ENCODE peak calls at places on chromosomes 2 and 18, in five cellular contexts. One of them, this sample, is unnamed.

GRCh38 chr2:190979906-190980629 is 33.9 kb downstream of the STAT1 start:
- DNase-seq in sigmoid colon: peak; percentile 76
- DNase-seq in ovary: peak; percentile 84
- DNase-seq in A549: no peak
- DNase-seq in HepG2: no peak
- DNase-seq in this sample: no peak

GRCh38 chr2:223008162-223008561 is 43.8 kb upstream of the KCNE4 start:
- DNase-seq in sigmoid colon: no peak
- DNase-seq in ovary: no peak
- DNase-seq in A549: no peak
- DNase-seq in HepG2: no peak
- DNase-seq in this sample: no peak

GRCh38 chr2:97697252-97698235 is 15.8 kb upstream of the ZAP70 start:
- DNase-seq in A549: peak; percentile 79
- DNase-seq in ovary: peak; percentile 79
- DNase-seq in HepG2: peak; percentile 75
- DNase-seq in sigmoid colon: peak; percentile 94
- DNase-seq in this sample: peak; percentile 94

GRCh38 chr2:76973610-76974009 is 548.6 kb downstream of the LRRTM4 start:
- DNase-seq in ovary: no peak
- DNase-seq in A549: no peak
- DNase-seq in HepG2: no peak
- DNase-seq in sigmoid colon: no peak
- DNase-seq in this sample: no peak

GRCh38 chr2:132559921-132560320 is 110.1 kb downstream of the LYPD1 start:
- DNase-seq in A549: no peak
- DNase-seq in sigmoid colon: no peak
- DNase-seq in HepG2: no peak
- DNase-seq in ovary: no peak
- DNase-seq in this sample: no peak

GRCh38 chr2:108215794-108216211 is 24.0 kb upstream of the SULT1C3 start:
- DNase-seq in sigmoid colon: no peak
- DNase-seq in ovary: no peak
- DNase-seq in A549: peak; percentile 71
- DNase-seq in HepG2: peak; percentile 55
- DNase-seq in this sample: no peak

GRCh38 chr2:96025107-96025492 is 9.6 kb downstream of the GPAT2 start:
- DNase-seq in HepG2: no peak
- DNase-seq in sigmoid colon: no peak
- DNase-seq in A549: no peak
- DNase-seq in ovary: no peak
- DNase-seq in this sample: no peak

GRCh38 chr2:38037325-38037724 is 38.6 kb downstream of the CYP1B1 start:
- DNase-seq in A549: no peak
- DNase-seq in sigmoid colon: no peak
- DNase-seq in ovary: no peak
- DNase-seq in HepG2: no peak
- DNase-seq in this sample: no peak

GRCh38 chr2:23637011-23637778 is 252.2 kb downstream of the KLHL29 start:
- DNase-seq in ovary: no peak
- DNase-seq in sigmoid colon: no peak
- DNase-seq in HepG2: no peak
- DNase-seq in A549: no peak
- DNase-seq in this sample: no peak

GRCh38 chr2:168466834-168467565 is 10.9 kb downstream of the CERS6 start:
- DNase-seq in ovary: no peak
- DNase-seq in sigmoid colon: no peak
- DNase-seq in A549: no peak
- DNase-seq in HepG2: no peak
- DNase-seq in this sample: no peak

GRCh38 chr2:48415765-48416515 is 114.0 kb upstream of the STON1 start:
- DNase-seq in A549: peak; percentile 26
- DNase-seq in sigmoid colon: no peak
- DNase-seq in HepG2: peak; percentile 88
- DNase-seq in ovary: no peak
- DNase-seq in this sample: no peak

GRCh38 chr2:170715062-170715931 is at the start of gene SP5:
- DNase-seq in HepG2: peak; percentile 100
- DNase-seq in ovary: peak; percentile 65
- DNase-seq in A549: peak; percentile 57
- DNase-seq in sigmoid colon: peak; percentile 85
- DNase-seq in this sample: peak; percentile 85

GRCh38 chr2:38522754-38523349 is 79.9 kb downstream of the HNRNPLL start:
- DNase-seq in ovary: no peak
- DNase-seq in HepG2: no peak
- DNase-seq in A549: no peak
- DNase-seq in sigmoid colon: no peak
- DNase-seq in this sample: no peak

GRCh38 chr18:24459772-24460171 is 665 bp upstream of the HRH4 start:
- DNase-seq in ovary: no peak
- DNase-seq in A549: no peak
- DNase-seq in sigmoid colon: no peak
- DNase-seq in HepG2: no peak
- DNase-seq in this sample: no peak

GRCh38 chr2:127623388-127624320 is 22.3 kb upstream of the GPR17 start:
- DNase-seq in ovary: no peak
- DNase-seq in sigmoid colon: peak; percentile 64
- DNase-seq in A549: no peak
- DNase-seq in HepG2: no peak
- DNase-seq in this sample: peak; percentile 63

GRCh38 chr18:10353791-10354190 is 100.6 kb upstream of the APCDD1 start:
- DNase-seq in ovary: no peak
- DNase-seq in A549: no peak
- DNase-seq in HepG2: no peak
- DNase-seq in sigmoid colon: no peak
- DNase-seq in this sample: no peak

GRCh38 chr2:189662674-189663226 is 1.5 kb downstream of the ASNSD1 start:
- DNase-seq in A549: no peak
- DNase-seq in HepG2: no peak
- DNase-seq in ovary: no peak
- DNase-seq in sigmoid colon: no peak
- DNase-seq in this sample: no peak

GRCh38 chr2:30371028-30371708 is 75.9 kb upstream of the LCLAT1 start:
- DNase-seq in A549: no peak
- DNase-seq in ovary: no peak
- DNase-seq in sigmoid colon: no peak
- DNase-seq in HepG2: no peak
- DNase-seq in this sample: no peak

GRCh38 chr2:104852161-104852689 is 1.7 kb upstream of the POU3F3 start:
- DNase-seq in ovary: no peak
- DNase-seq in sigmoid colon: no peak
- DNase-seq in HepG2: no peak
- DNase-seq in A549: no peak
- DNase-seq in this sample: no peak

GRCh38 chr18:966095-967036 is 61.7 kb downstream of the ADCYAP1 start:
- DNase-seq in ovary: no peak
- DNase-seq in A549: no peak
- DNase-seq in HepG2: no peak
- DNase-seq in sigmoid colon: no peak
- DNase-seq in this sample: no peak
- TF ChIP-seq EP300 in ovary: no peak
- TF ChIP-seq EP300 in A549: no peak
- TF ChIP-seq EP300 in HepG2: no peak
- TF ChIP-seq EP300 in sigmoid colon: no peak
- TF ChIP-seq EP300 in this sample: no peak

DNA sequence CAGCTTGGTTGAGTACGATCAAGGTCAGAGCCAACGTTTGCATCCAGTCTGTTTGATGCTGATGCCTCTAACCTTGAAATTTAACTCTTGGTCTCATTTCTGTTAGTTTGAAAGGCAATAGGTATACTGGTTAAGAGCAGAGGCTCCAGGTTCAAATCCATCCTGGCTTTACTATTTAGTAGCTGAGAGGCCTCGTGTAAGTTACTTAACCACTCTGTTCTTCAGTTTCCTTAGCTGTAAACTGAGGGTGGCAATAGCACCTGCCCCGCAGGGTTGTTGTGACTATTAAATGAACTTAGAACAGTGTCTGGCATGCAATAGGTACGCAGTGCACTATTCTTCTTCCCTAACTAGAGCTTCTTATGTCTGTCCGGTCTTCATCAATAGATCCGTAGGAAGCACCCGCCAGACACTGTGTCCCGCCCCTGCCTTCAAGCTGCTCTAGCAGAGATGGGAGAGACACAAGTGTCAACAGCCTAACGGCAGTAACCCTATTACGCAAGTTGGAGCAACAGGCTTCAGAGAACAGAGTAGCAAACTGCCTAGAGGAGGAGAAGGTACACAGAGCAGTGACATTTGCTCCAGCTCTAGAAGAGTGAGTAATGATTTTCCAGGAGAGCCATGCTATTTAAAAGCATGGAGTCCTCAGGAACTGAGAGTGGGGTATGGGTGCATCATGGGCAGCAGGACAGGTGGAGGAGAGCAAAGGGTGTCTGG is 62.7 kb upstream of the ST3GAL5 start:
- DNase-seq in A549: no peak
- DNase-seq in sigmoid colon: no peak
- DNase-seq in HepG2: peak; percentile 61
- DNase-seq in ovary: no peak
- DNase-seq in this sample: no peak
- TF ChIP-seq EP300 in A549: no peak
- TF ChIP-seq EP300 in sigmoid colon: no peak
- TF ChIP-seq EP300 in HepG2: no peak
- TF ChIP-seq EP300 in ovary: no peak
- TF ChIP-seq EP300 in this sample: no peak

DNA sequence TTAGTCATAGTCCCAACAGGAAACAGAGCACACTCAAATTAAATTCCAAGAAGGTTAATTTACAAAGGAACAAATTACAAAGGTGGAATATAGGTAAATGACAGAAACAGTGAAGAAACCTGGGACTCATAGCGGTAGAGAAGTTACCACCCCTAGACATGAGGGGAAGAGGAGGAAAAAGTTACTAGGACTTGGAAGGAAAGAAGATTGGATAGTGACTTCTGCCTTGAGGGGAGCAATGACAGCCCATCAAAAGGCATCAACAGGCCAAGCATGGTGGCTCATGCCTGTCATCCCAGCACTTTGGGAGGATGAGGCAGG is 2.4 kb upstream of the PDE11A start:
- DNase-seq in HepG2: no peak
- DNase-seq in A549: no peak
- DNase-seq in ovary: no peak
- DNase-seq in sigmoid colon: no peak
- DNase-seq in this sample: no peak
- TF ChIP-seq EP300 in HepG2: no peak
- TF ChIP-seq EP300 in A549: no peak
- TF ChIP-seq EP300 in ovary: no peak
- TF ChIP-seq EP300 in sigmoid colon: no peak
- TF ChIP-seq EP300 in this sample: no peak

DNA sequence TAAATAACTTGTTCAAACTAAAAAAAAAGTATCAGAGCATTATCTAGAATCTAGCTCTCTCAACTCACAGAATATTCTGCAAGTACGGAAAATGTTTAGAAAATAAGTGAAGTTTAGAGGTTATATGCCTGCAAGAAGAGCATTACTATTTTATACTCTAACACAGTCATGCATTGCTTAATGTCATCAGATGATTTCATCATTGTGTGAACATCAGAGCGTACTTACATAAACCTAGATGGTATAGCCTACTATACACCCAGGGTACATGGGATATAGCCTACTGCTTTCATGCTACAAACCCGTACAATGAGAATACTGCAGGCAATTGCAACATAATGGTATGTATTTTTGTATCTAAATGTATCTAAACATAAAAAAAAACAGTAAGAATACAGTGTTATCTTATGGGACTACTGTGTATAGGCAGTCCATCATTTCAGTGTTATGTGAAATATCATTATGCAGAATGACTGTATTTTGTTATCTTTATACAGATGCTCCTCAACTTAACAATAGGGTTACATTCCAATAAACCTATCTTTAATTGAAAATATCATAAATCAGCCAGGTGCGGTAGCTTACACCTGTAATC is 6.0 kb downstream of the NCKAP1 start:
- DNase-seq in sigmoid colon: no peak
- DNase-seq in A549: peak; percentile 29
- DNase-seq in HepG2: peak; percentile 31
- DNase-seq in ovary: no peak
- DNase-seq in this sample: no peak
- TF ChIP-seq EP300 in sigmoid colon: no peak
- TF ChIP-seq EP300 in A549: no peak
- TF ChIP-seq EP300 in HepG2: no peak
- TF ChIP-seq EP300 in ovary: no peak
- TF ChIP-seq EP300 in this sample: no peak

DNA sequence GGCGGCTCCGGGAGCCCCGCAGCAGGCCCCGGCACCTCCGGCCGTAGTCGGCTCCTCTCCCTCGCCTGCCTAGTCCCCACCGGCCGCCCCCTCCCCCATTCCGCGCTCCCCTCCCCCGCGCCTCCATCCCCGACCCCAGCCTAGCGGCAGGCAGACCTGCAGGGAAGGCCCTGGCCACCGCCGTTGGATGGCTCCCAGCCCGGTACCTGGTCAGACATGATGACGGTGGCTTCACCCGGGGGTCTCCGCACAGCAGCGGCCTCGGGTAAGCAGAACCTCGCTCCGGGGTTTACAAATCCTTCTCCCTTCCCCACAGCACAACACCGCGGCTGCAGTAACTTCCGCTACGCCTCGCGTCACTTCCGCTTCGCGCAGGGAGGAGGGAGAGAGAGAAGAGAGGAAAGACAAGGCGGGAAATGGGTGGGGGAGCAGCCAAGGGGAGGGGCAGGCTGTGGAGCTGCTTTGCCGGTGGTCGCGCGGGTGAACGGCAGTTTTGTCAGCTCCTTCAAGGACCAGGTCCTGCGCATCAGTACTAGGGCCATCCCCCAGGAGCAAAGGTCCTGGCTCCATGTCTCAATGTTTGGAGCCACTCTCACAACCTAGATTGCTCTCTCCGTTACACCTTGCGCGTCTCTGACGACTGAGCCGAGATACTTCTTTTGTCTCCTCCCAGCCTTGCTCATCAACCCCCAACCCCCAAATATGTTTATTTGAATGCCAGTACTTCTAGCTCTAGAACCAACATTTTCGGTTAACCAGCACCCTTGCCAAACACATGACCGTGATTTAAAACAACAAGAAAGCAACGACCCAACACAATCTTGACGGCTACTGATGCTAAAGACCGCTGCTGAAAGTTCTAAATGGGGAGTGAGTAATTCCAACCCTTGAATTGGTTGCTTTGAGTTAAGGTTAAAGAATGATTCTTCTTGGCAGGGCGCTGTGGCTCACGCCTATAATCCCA is at the start of gene SUMO1:
- DNase-seq in A549: peak; percentile 91
- DNase-seq in sigmoid colon: peak; percentile 93
- DNase-seq in HepG2: peak; percentile 94
- DNase-seq in ovary: peak; percentile 88
- DNase-seq in this sample: peak; percentile 92
- TF ChIP-seq EP300 in A549: no peak
- TF ChIP-seq EP300 in sigmoid colon: no peak
- TF ChIP-seq EP300 in HepG2: no peak
- TF ChIP-seq EP300 in ovary: no peak
- TF ChIP-seq EP300 in this sample: no peak

DNA sequence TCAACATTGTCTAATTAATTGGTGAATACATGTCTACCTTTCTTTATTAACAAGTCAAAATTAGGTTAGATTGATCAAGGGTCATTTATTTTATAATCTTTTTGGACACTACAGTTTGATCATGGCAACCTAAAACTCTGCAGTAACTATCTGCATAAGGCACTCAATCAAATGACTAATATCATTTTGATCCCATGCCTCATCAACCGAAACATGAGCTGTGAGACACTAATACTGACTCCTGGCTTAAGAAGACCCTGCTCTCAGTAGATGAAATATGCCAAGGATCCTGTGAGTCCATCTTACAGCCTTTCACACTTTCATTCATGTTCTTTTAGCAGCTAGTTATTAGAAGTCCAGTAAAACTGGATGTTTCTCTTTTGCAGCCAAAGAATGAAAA is 169.4 kb upstream of the CAVIN2 start:
- DNase-seq in A549: no peak
- DNase-seq in ovary: no peak
- DNase-seq in HepG2: no peak
- DNase-seq in sigmoid colon: no peak
- DNase-seq in this sample: no peak
- TF ChIP-seq EP300 in A549: no peak
- TF ChIP-seq EP300 in ovary: no peak
- TF ChIP-seq EP300 in HepG2: no peak
- TF ChIP-seq EP300 in sigmoid colon: no peak
- TF ChIP-seq EP300 in this sample: no peak